ENCODE peak calls at places on chromosomes 7 and 10, in seven cellular contexts. U, Q, P, R, I, G and V are unnamed samples.

GRCh38 chr7:19747740-19748339 is 25.6 kb downstream of the TMEM196 start:
- DNase-seq in P (peak), Q (no peak), U (no peak), I (no peak), G (peak), R (no peak), V (peak)

GRCh38 chr7:57868771-57869483 is 418.9 kb downstream of the ZNF716 start:
- DNase-seq in G (no peak), U (no peak), P (peak), Q (no peak), R (no peak), I (no peak), V (no peak)

GRCh38 chr7:50657341-50657873 is 92.2 kb upstream of the DDC start:
- DNase-seq in U (no peak), G (no peak), Q (no peak), P (peak), I (no peak), R (peak), V (no peak)

GRCh38 chr10:97096327-97097153 is 89.2 kb downstream of the SLIT1 start:
- DNase-seq in R (peak), P (no peak), I (no peak), Q (peak), U (peak), G (no peak), V (no peak)

GRCh38 chr7:323410-323809 is 33.4 kb downstream of the FOXL3 start:
- DNase-seq in P (no peak), I (no peak), U (no peak), Q (no peak), G (no peak), R (no peak), V (no peak)

GRCh38 chr7:123533929-123534382 is 439 bp downstream of the IQUB start:
- DNase-seq in G (no peak), P (no peak), I (no peak), Q (no peak), U (peak), R (no peak), V (no peak)

GRCh38 chr7:25567430-25567829 is 339.1 kb upstream of the NPVF start:
- DNase-seq in P (no peak), G (no peak), Q (no peak), U (no peak), I (no peak), R (no peak), V (no peak)

GRCh38 chr10:43042503-43043341 is 34.1 kb upstream of the RET start:
- DNase-seq in U (no peak), I (no peak), P (no peak), R (no peak), G (no peak), Q (no peak), V (no peak)

GRCh38 chr10:34528320-34528719 is 286.8 kb downstream of the PARD3 start:
- DNase-seq in Q (no peak), P (peak), G (peak), U (no peak), I (no peak), R (no peak), V (peak)

GRCh38 chr10:98664329-98665042 is 217.8 kb upstream of the HPS1 start:
- DNase-seq in Q (peak), P (peak), R (no peak), G (no peak), I (peak), U (no peak), V (peak)

GRCh38 chr7:148402159-148402558 is 188.4 kb upstream of the C7orf33 start:
- DNase-seq in Q (no peak), G (no peak), R (no peak), U (no peak), I (no peak), P (no peak), V (peak)

GRCh38 chr7:95725170-95725569 is 47.2 kb upstream of the DYNC1I1 start:
- DNase-seq in U (no peak), I (peak), R (no peak), P (peak), G (no peak), Q (no peak), V (peak)

GRCh38 chr7:101984997-101985645 is 167.7 kb downstream of the CUX1 start:
- DNase-seq in P (no peak), R (no peak), I (no peak), G (no peak), Q (no peak), U (no peak), V (no peak)

GRCh38 chr7:9013940-9014339 is 580.5 kb downstream of the NXPH1 start:
- DNase-seq in U (no peak), P (no peak), R (no peak), I (no peak), Q (no peak), G (no peak), V (no peak)

GRCh38 chr7:25091129-25091528 is 33.9 kb downstream of the CYCS start:
- DNase-seq in Q (no peak), R (no peak), G (peak), U (no peak), P (no peak), I (no peak), V (no peak)

GRCh38 chr10:6473901-6474370 is 106.1 kb downstream of the PRKCQ start:
- DNase-seq in P (peak), U (peak), R (no peak), Q (peak), G (no peak), I (no peak), V (no peak)

GRCh38 chr7:79398145-79398749 is 55.2 kb downstream of the MAGI2 start:
- DNase-seq in G (no peak), R (no peak), Q (no peak), U (no peak), P (no peak), I (no peak), V (peak)

GRCh38 chr7:141055146-141055545 is 18.7 kb upstream of the TMEM178B start:
- DNase-seq in R (no peak), U (no peak), Q (no peak), G (no peak), P (no peak), I (no peak), V (no peak)

GRCh38 chr10:100872034-100872791 is 40.5 kb upstream of the SLF2 start:
- DNase-seq in U (no peak), Q (peak), R (no peak), G (peak), P (peak), I (peak), V (peak)

GRCh38 chr7:92758796-92759431 is 77.5 kb downstream of the CDK6 start:
- DNase-seq in P (no peak), R (no peak), Q (no peak), G (peak), U (no peak), I (no peak), V (no peak)

GRCh38 chr7:151427705-151428392 is 12.1 kb downstream of the CRYGN start:
- DNase-seq in I (no peak), U (no peak), P (no peak), R (no peak), G (no peak), Q (no peak), V (no peak)

GRCh38 chr7:75957021-75957736 is 37.2 kb downstream of the TMEM120A start:
- DNase-seq in G (peak), I (no peak), Q (no peak), P (peak), U (no peak), R (no peak), V (no peak)

GRCh38 chr10:14838582-14839304 is 637 bp downstream of the HSPA14 start:
- DNase-seq in R (peak), U (peak), Q (peak), G (peak), I (peak), P (peak), V (peak)

GRCh38 chr10:22712959-22713852 is 1.2 kb downstream of the PIP4K2A start:
- DNase-seq in U (peak), G (no peak), P (peak), R (no peak), Q (peak), I (peak), V (peak)

GRCh38 chr7:121385800-121386179 is 10.3 kb downstream of the FAM3C start:
- DNase-seq in I (no peak), U (no peak), Q (no peak), P (peak), G (no peak), R (no peak), V (peak)

GRCh38 chr7:73585196-73585595 is 6.8 kb upstream of the TBL2 start:
- DNase-seq in P (peak), R (no peak), I (no peak), U (no peak), G (no peak), Q (no peak), V (no peak)

GRCh38 chr10:18501610-18502009 is 149.8 kb downstream of the NSUN6 start:
- DNase-seq in R (no peak), Q (no peak), G (no peak), P (no peak), U (no peak), I (no peak), V (no peak)

GRCh38 chr7:92244803-92245486 is 769 bp downstream of the KRIT1 start:
- DNase-seq in P (peak), G (no peak), R (no peak), Q (no peak), U (peak), I (no peak), V (no peak)

GRCh38 chr10:44379907-44380306 is 5.0 kb downstream of the CXCL12 start:
- DNase-seq in U (no peak), I (no peak), R (no peak), P (no peak), Q (no peak), G (no peak), V (no peak)

GRCh38 chr10:68327889-68328786 is 3.7 kb upstream of the HNRNPH3 start:
- DNase-seq in P (peak), Q (no peak), I (no peak), G (peak), U (no peak), R (no peak), V (peak)

GRCh38 chr7:24933298-24933697 is 46.7 kb downstream of the OSBPL3 start:
- DNase-seq in U (no peak), R (no peak), G (no peak), Q (no peak), I (no peak), P (no peak), V (no peak)

GRCh38 chr10:48455392-48456151 is 149.1 kb downstream of the MAPK8 start:
- DNase-seq in G (no peak), Q (peak), P (no peak), U (no peak), R (no peak), I (peak), V (no peak)

GRCh38 chr7:106015586-106016218 is 52.6 kb downstream of the CDHR3 start:
- DNase-seq in Q (no peak), U (no peak), G (no peak), R (no peak), P (peak), I (no peak), V (no peak)

GRCh38 chr7:44184221-44184873 is 4.9 kb downstream of the GCK start:
- DNase-seq in R (no peak), Q (no peak), U (no peak), G (peak), I (peak), P (peak), V (peak)

GRCh38 chr7:65938336-65938895 is 43.6 kb downstream of the GUSB start:
- DNase-seq in G (peak), I (no peak), P (peak), U (no peak), R (no peak), Q (no peak), V (no peak)

GRCh38 chr10:6232846-6233724 is 30.4 kb downstream of the PFKFB3 start:
- DNase-seq in G (no peak), Q (no peak), I (no peak), U (no peak), R (no peak), P (no peak), V (no peak)

GRCh38 chr7:19069842-19070241 is 47.6 kb downstream of the TWIST1 start:
- DNase-seq in G (peak), R (no peak), P (peak), U (no peak), I (no peak), Q (no peak), V (peak)

GRCh38 chr7:83065714-83066113 is 97.0 kb downstream of the PCLO start:
- DNase-seq in R (no peak), Q (no peak), I (no peak), G (no peak), P (peak), U (no peak), V (peak)

GRCh38 chr7:150407588-150408392 is 28.7 kb downstream of the ZNF775 start:
- DNase-seq in I (no peak), G (no peak), Q (no peak), U (no peak), R (no peak), P (no peak), V (no peak)

GRCh38 chr10:128843972-128844371 is 623.1 kb upstream of the MGMT start:
- DNase-seq in G (no peak), I (no peak), U (no peak), R (no peak), P (no peak), Q (no peak), V (peak)

GRCh38 chr10:1467450-1467849 is 269.9 kb downstream of the ADARB2 start:
- DNase-seq in U (no peak), R (no peak), Q (no peak), G (no peak), P (no peak), I (no peak), V (no peak)

GRCh38 chr10:1465993-1466764 is 271.1 kb downstream of the ADARB2 start:
- DNase-seq in Q (no peak), R (peak), I (no peak), G (no peak), U (no peak), P (no peak), V (no peak)

GRCh38 chr10:1464866-1465265 is 272.5 kb downstream of the ADARB2 start:
- DNase-seq in G (no peak), I (no peak), P (no peak), R (no peak), U (no peak), Q (no peak), V (no peak)

GRCh38 chr10:1462994-1463633 is 274.2 kb downstream of the ADARB2 start:
- DNase-seq in P (no peak), Q (peak), R (no peak), G (no peak), I (no peak), U (no peak), V (no peak)

GRCh38 chr10:1465421-1465902 is 271.9 kb downstream of the ADARB2 start:
- DNase-seq in P (no peak), R (no peak), Q (peak), U (no peak), I (no peak), G (no peak), V (no peak)
- H3K4me3 ChIP-seq in P (no peak), R (no peak), Q (no peak), U (no peak), I (no peak), G (no peak), V (no peak)

DNA sequence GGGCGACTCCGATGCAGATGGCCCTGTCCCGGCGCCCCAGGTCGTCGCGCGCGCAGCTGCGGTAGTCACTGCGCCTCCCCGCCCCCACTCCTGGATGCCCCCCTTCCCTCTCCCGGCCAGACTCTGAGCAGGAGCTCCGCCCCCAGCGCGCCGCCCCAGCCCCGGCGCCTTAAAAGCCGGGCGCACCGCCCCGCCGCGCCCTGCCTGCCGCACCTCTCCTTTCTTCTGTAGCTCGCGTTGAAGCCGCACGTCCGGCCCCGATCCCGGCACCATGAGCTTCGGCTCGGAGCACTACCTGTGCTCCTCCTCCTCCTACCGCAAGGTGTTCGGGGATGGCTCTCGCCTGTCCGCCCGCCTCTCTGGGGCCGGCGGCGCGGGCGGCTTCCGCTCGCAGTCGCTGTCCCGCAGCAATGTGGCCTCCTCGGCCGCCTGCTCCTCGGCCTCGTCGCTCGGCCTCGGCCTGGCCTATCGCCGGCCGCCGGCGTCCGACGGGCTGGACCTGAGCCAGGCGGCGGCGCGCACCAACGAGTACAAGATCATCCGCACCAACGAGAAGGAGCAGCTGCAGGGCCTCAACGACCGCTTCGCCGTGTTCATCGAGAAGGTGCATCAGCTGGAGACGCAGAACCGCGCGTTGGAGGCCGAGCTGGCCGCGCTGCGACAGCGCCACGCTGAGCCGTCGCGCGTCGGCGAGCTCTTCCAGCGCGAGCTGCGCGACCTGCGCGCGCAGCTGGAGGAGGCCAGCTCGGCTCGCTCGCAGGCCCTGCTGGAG is at the start of gene INA:
- DNase-seq in I (peak), G (peak), R (no peak), U (no peak), P (peak), Q (peak), V (peak)
- H3K4me3 ChIP-seq in I (peak), G (peak), R (peak), U (no peak), P (peak), Q (peak), V (peak)

GRCh38 chr10:11677480-11677879 is 64.7 kb upstream of the ECHDC3 start:
- DNase-seq in Q (no peak), G (no peak), P (no peak), U (no peak), R (no peak), I (no peak), V (no peak)
- H3K4me3 ChIP-seq in Q (no peak), G (no peak), P (no peak), U (no peak), R (no peak), I (no peak), V (no peak)

DNA sequence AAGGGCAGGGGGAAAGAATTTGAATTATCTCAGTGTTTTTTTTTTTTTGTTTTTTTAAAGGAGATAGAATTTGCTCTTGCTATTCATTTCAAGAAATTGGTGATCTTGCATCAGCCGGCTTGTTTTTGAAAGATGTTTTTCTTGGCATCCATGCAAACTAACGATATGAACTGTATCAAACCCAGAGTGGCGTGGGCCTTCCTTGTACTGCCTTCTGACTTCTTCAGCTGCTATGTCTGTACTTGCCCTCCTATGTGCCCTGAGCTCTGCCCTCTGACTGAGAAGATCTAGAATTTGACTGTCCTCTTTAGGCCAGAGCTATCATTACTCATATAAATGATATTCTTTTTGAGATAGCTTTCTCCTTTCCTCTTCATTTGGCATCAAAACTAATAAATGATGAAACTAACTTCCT is 183.1 kb downstream of the EXOC4 start:
- DNase-seq in U (no peak), P (peak), G (peak), Q (no peak), R (no peak), I (no peak), V (no peak)
- H3K4me3 ChIP-seq in U (no peak), P (no peak), G (no peak), Q (no peak), R (no peak), I (no peak), V (no peak)

DNA sequence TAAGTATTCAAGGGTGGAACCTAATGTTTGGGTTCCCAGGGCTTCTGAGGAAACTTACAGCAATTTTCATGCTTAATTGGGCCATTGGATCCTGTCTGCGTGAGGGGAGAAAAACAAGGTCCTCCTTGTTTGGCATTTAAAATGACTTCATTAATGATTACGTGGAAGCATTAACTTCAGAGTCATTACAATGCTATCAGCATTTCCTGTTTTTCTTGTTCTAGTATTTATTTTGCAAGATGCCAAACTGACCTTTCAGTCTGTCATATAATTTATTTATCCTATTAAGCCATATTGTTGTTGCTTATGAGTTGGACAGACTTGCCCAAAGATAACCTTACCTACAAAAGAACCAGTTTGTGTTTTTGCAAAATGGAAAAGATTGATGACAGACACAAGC is 324.1 kb upstream of the LRRN3 start:
- DNase-seq in I (no peak), U (no peak), R (no peak), Q (no peak), G (no peak), P (no peak), V (peak)
- H3K4me3 ChIP-seq in I (no peak), U (no peak), R (no peak), Q (no peak), G (no peak), P (no peak), V (no peak)

GRCh38 chr7:130345106-130345505 is 490 bp downstream of the CPA5 start:
- DNase-seq in I (no peak), U (no peak), Q (no peak), R (no peak), G (no peak), P (peak), V (peak)
- H3K4me3 ChIP-seq in I (no peak), U (no peak), Q (no peak), R (no peak), G (no peak), P (peak), V (no peak)

GRCh38 chr10:29671968-29672367 is 37.2 kb upstream of the SVIL start:
- DNase-seq in R (no peak), Q (no peak), I (no peak), G (no peak), P (no peak), U (no peak), V (no peak)

GRCh38 chr10:29675984-29676383 is 41.2 kb upstream of the SVIL start:
- DNase-seq in R (no peak), Q (no peak), I (no peak), P (no peak), U (no peak), G (no peak), V (no peak)

GRCh38 chr10:29680091-29680490 is 45.3 kb upstream of the SVIL start:
- DNase-seq in U (no peak), G (no peak), Q (no peak), P (no peak), I (no peak), R (no peak), V (no peak)

GRCh38 chr10:29681700-29682444 is 47.1 kb upstream of the SVIL start:
- DNase-seq in G (no peak), R (no peak), I (no peak), P (no peak), U (peak), Q (peak), V (no peak)

DNA sequence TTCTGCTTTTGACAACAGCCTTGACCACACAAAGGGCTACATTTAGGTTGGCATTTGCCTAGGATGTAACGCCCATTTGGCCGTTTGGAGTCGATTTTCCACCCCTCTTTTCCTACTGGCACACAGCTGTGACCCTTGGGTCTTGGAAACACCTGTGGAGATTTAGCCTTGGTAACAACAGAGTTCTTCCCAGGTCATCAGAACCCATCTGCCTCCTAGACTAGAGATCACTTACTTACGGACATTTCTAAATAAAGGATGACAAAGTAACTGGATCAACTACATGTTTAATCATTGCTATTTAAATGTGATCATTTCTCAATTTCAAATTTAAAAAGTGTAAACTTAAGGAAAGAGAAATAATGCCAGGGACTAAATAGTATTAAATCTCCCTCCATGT is 42.0 kb upstream of the SVIL start:
- DNase-seq in I (no peak), G (no peak), U (no peak), P (no peak), R (no peak), Q (no peak), V (no peak)
- H3K4me3 ChIP-seq in I (no peak), G (no peak), U (no peak), P (no peak), R (no peak), Q (no peak), V (no peak)